ENCODE peak calls at places on chromosomes 7 and 10, in four cellular contexts. S is naive thymus-derived CD4-positive, alpha-beta T cell; P is OCI-LY7; L is astrocyte of the spinal cord. X is an unnamed sample.

GRCh38 chr7:82153776-82154175 is 289.8 kb downstream of the CACNA2D1 start:
- DNase-seq in S (no peak), P (no peak), L (no peak), X (no peak)

GRCh38 chr10:62528441-62528840 is 154.3 kb downstream of the ZNF365 start:
- DNase-seq in S (no peak), P (peak; percentile 90), L (no peak), X (peak; percentile 72)

GRCh38 chr7:97845622-97846203 is 26.5 kb downstream of the ASNS start:
- DNase-seq in S (no peak), P (peak; percentile 38), L (peak; percentile 36), X (no peak)

GRCh38 chr7:1044189-1045037 is at the start of gene GPR146:
- DNase-seq in S (peak; percentile 97), P (peak; percentile 93), L (peak; percentile 95), X (peak; percentile 91)

GRCh38 chr7:134433430-134433829 is 25.5 kb downstream of the AKR1B1 start:
- DNase-seq in S (no peak), P (no peak), L (no peak), X (no peak)

GRCh38 chr10:100067466-100067865 is 14.2 kb downstream of the CPN1 start:
- DNase-seq in S (no peak), P (no peak), L (no peak), X (no peak)

GRCh38 chr10:4844864-4845263 is 18.9 kb downstream of the AKR1E2 start:
- DNase-seq in S (no peak), P (no peak), L (no peak), X (no peak)

GRCh38 chr7:98249106-98249505 is 2.9 kb downstream of the TECPR1 start:
- DNase-seq in S (no peak), P (no peak), L (no peak), X (no peak)

GRCh38 chr10:131727612-131728011 is 173.2 kb upstream of the PPP2R2D start:
- DNase-seq in S (no peak), P (no peak), L (no peak), X (no peak)

GRCh38 chr10:24207781-24208611 is 942 bp upstream of the KIAA1217 start:
- DNase-seq in S (no peak), P (no peak), L (peak; percentile 42), X (no peak)

GRCh38 chr7:12730523-12730922 is 43.1 kb downstream of the ARL4A start:
- DNase-seq in S (no peak), P (no peak), L (no peak), X (no peak)

GRCh38 chr7:100211342-100211780 is 8.4 kb upstream of the PVRIG start:
- DNase-seq in S (peak; percentile 49), P (peak; percentile 68), L (no peak), X (peak; percentile 47)

GRCh38 chr10:95392711-95393164 is 101.9 kb upstream of the PDLIM1 start:
- DNase-seq in S (no peak), P (no peak), L (no peak), X (peak; percentile 47)

GRCh38 chr10:97713351-97713827 is at the start of gene MARVELD1:
- DNase-seq in S (peak; percentile 31), P (no peak), L (peak; percentile 84), X (no peak)

GRCh38 chr10:131979821-131980270 is 1.9 kb downstream of the BNIP3 start:
- DNase-seq in S (no peak), P (no peak), L (peak; percentile 25), X (no peak)

GRCh38 chr10:79073784-79074432 is 5.1 kb downstream of the ZMIZ1 start:
- DNase-seq in S (no peak), P (no peak), L (peak; percentile 50), X (no peak)
- H3K4me3 ChIP-seq in S (no peak overlapping the region), P (no peak overlapping the region), L (no peak overlapping the region), X (no peak overlapping the region)

DNA sequence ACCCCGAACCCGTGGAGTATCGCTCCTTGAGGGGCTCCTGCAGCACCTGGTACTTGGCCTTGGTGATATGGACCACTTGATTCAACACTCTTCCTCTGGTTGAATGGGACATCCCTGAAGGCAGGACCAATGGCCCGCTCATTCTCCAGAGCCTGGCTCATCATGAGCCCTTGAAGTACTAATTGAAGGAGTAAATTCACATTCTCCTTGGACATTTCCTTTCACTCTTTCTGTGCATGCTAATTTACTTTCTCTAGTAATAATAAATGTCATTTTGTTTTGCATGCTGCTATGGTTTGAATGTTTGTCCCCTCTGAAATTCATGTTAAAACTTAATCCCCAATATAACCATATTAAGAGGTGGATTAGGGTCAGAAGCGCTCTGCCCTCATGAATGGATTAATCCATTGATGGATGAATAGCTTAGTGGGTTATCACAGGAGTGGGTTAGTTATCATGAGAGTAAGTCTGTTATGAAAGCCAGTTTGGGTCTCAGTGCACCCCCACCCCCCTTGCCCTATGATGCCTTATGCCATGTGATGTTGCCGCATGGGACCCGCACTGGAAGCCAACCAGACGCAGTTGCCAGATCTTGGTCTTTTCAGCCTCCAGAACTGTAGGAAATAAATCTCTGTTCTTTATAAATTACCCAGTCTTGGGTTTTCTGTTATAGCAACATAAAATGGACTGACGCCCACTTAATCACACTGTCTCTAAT is 23.8 kb downstream of the FGFBP3 start:
- DNase-seq in S (no peak), P (no peak), L (no peak), X (no peak)
- H3K4me3 ChIP-seq in S (no peak overlapping the region), P (no peak overlapping the region), L (no peak overlapping the region), X (no peak overlapping the region)

GRCh38 chr7:30912021-30912420 is 368 bp downstream of the AQP1 start:
- DNase-seq in S (no peak), P (no peak), L (no peak), X (no peak)
- H3K4me3 ChIP-seq in S (no peak overlapping the region), P (no peak overlapping the region), L (no peak overlapping the region), X (no peak overlapping the region)

GRCh38 chr10:69654376-69654775 is 24.3 kb downstream of the FAM241B start:
- DNase-seq in S (no peak), P (no peak), L (no peak), X (no peak)

GRCh38 chr10:69651362-69651761 is 21.3 kb downstream of the FAM241B start:
- DNase-seq in S (no peak), P (no peak), L (no peak), X (no peak)

GRCh38 chr10:69653561-69653960 is 23.5 kb downstream of the FAM241B start:
- DNase-seq in S (no peak), P (no peak), L (no peak), X (no peak)

GRCh38 chr10:69652111-69652856 is 22.2 kb downstream of the FAM241B start:
- DNase-seq in S (no peak), P (no peak), L (no peak), X (no peak)

GRCh38 chr10:69652857-69653199 is 22.8 kb downstream of the FAM241B start:
- DNase-seq in S (no peak), P (no peak), L (no peak), X (no peak)
- H3K4me3 ChIP-seq in S (no peak overlapping the region), P (no peak overlapping the region), L (no peak overlapping the region), X (no peak overlapping the region)

DNA sequence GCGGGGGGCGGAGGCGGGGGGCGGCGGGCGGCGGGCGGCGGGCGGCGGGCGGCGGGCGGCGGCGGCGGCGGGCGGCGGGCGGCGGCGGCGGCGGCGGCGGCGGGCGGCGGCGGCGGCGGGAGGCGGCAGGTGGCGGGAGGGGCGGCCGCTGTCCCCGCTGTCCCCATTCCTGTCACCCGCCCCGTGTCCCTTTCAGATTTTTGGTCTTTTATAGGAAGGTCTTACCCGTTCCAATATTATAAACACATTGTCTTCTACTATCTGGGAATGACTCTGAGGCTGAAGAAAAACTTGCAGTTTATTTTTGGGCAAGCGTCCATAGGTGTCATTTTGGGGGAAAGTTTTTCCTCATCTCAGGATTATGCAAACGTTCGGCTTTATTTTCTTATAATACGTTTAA is 530 bp downstream of the ZNF713 start:
- DNase-seq in S (no peak), P (peak; percentile 14), L (peak; percentile 5), X (no peak)
- H3K4me3 ChIP-seq in S (peak overlapping the region; percentile 46), P (peak overlapping the region; percentile 68), L (peak overlapping the region; percentile 59), X (peak overlapping the region; percentile 65)

DNA sequence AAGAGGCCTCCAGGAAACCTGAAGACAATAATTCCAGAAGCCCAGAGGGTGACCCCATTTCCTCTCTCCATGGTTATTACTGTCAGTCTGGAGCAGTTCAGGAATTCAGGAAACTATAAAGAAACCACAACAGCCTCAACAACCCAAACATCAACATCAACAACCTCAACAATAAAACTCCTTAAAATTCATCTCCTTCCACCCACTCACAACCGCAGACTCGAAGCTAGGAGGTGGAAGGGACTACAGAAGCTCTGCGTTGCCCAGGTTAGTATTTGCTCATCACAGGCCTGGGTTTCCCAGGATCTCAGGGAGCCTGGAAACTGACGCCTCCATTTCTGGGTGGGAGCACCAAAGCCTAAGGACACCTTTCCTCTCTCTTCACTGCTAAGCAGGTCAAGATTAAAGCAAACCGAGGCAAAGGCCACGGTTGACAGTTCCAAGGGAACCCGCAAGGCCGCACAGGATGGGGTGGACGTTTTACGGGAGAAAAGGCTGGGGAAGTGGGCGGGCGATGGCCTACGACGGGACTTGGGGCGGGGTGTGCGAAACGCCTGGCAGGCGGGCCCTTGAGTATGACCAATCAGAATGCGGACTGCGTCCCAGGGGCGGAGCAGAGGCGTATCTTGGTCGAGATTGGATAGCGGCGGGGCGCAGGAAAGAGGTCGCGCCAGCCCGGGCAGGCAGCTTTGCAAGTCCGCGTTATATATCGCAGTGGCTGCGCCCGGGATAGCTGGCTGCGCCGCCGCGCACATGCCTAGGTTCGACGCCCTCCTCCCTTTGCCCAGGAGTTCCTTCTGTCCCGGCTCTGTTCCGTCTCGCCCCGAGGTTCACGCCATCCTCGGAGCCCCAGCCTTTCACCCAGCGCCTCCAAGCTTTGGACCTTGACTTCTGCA is at the start of gene ELOVL3:
- DNase-seq in S (peak; percentile 81), P (peak; percentile 75), L (peak; percentile 95), X (peak; percentile 88)
- H3K4me3 ChIP-seq in S (peak within 1 kb of the TSS; percentile 26), P (peak within 1 kb of the TSS; percentile 47), L (no peak within 1 kb of the TSS), X (peak within 1 kb of the TSS; percentile 38)

GRCh38 chr7:151366141-151366871 is 24.7 kb downstream of the NUB1 start:
- DNase-seq in S (no peak), P (no peak), L (no peak), X (no peak)
- H3K4me3 ChIP-seq in S (no peak overlapping the region), P (no peak overlapping the region), L (no peak overlapping the region), X (no peak overlapping the region)

GRCh38 chr10:42477170-42477569 is 161.2 kb downstream of the ZNF33B start:
- DNase-seq in S (no peak), P (no peak), L (no peak), X (no peak)

GRCh38 chr10:42479057-42479456 is 159.3 kb downstream of the ZNF33B start:
- DNase-seq in S (no peak), P (no peak), L (no peak), X (no peak)

GRCh38 chr10:42476101-42476500 is 162.3 kb downstream of the ZNF33B start:
- DNase-seq in S (no peak), P (no peak), L (no peak), X (no peak)

DNA sequence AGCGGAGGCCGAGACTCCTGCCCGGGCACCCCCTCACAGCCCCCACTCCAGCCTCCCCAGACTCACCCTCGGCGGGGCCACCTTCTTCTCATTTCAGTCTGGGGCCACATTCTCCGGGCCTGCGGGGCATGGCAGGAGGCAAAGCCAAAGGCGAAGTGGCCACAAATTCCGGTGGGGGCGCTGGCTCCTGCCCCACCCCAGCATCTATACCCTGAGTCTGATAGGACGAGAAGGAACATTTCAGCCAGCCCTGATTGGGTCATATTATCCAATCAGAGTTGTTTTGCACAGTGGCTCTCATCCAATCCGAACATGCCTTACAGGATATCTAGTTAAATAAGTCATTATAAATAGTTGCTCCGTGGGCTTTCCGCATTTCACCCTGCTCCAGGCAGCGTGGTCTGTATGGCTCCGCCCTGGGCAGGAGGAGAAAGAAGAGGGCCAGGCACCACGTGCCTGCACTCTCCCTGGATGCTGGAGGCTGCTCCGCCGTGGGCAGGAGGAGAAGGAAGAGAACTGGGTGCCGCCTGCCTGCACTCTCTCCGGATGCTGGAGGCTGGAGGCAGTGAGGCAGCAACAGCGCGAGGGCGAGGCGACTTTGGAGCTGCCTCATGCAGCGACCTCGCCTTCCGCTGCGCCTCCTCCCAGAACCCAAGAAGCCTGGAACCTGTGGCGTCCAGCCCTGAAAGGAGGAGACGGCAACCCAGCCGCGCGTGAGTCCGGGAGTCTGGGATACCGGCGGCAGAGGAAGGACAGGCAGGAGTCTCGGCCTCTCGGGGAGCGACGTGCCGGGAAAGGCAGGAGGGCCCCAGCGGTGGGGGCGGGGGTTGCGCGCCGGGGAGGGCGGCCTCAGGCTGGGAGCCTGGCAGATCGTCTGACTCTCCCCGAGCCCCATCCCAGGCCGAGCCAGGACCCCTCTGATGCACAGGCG is 162.9 kb downstream of the ZNF33B start:
- DNase-seq in S (no peak), P (no peak), L (no peak), X (no peak)
- H3K4me3 ChIP-seq in S (no peak overlapping the region), P (no peak overlapping the region), L (peak overlapping the region; percentile 31), X (no peak overlapping the region)